ENCODE peak calls at places on chromosome 18, in eight cellular contexts. One of them, this sample, is unnamed.

GRCh38 chr18:30991397-30991796 is 51.1 kb downstream of the DSC3 start:
- DNase-seq in adrenal gland: no peak
- DNase-seq in posterior vena cava: no peak
- DNase-seq in cerebellum: no peak
- DNase-seq in NCI-H446 treated with DMSO at 0.1 percent for 48 hours: no peak
- DNase-seq in stimulated activated CD4-positive, alpha-beta T cell treated with anti-CD3 and anti-CD28 coated beads, Interleukin-12 subunit alpha, Interleukin-12 subunit beta, amount 100 ng/mL, for 4 hours: no peak
- DNase-seq in A172: no peak
- DNase-seq in neural crest cell: no peak
- DNase-seq in this sample: no peak

GRCh38 chr18:5196253-5197031 is 615 bp downstream of the AKAIN1 start:
- DNase-seq in adrenal gland: no peak
- DNase-seq in cerebellum: peak
- DNase-seq in neural crest cell: peak
- DNase-seq in A172: no peak
- DNase-seq in posterior vena cava: no peak
- DNase-seq in stimulated activated CD4-positive, alpha-beta T cell treated with anti-CD3 and anti-CD28 coated beads, Interleukin-12 subunit alpha, Interleukin-12 subunit beta, amount 100 ng/mL, for 4 hours: no peak
- DNase-seq in NCI-H446 treated with DMSO at 0.1 percent for 48 hours: no peak
- DNase-seq in this sample: no peak

GRCh38 chr18:23365602-23366001 is 87.5 kb upstream of the RIOK3 start:
- DNase-seq in NCI-H446 treated with DMSO at 0.1 percent for 48 hours: no peak
- DNase-seq in adrenal gland: no peak
- DNase-seq in cerebellum: no peak
- DNase-seq in A172: no peak
- DNase-seq in posterior vena cava: no peak
- DNase-seq in stimulated activated CD4-positive, alpha-beta T cell treated with anti-CD3 and anti-CD28 coated beads, Interleukin-12 subunit alpha, Interleukin-12 subunit beta, amount 100 ng/mL, for 4 hours: no peak
- DNase-seq in neural crest cell: no peak
- DNase-seq in this sample: no peak

GRCh38 chr18:824179-824578 is 12.1 kb upstream of the YES1 start:
- DNase-seq in stimulated activated CD4-positive, alpha-beta T cell treated with anti-CD3 and anti-CD28 coated beads, Interleukin-12 subunit alpha, Interleukin-12 subunit beta, amount 100 ng/mL, for 4 hours: no peak
- DNase-seq in cerebellum: no peak
- DNase-seq in A172: no peak
- DNase-seq in posterior vena cava: no peak
- DNase-seq in adrenal gland: no peak
- DNase-seq in NCI-H446 treated with DMSO at 0.1 percent for 48 hours: no peak
- DNase-seq in neural crest cell: no peak
- DNase-seq in this sample: no peak

GRCh38 chr18:75210274-75211001 is at the start of gene TSHZ1:
- DNase-seq in A172: peak
- DNase-seq in adrenal gland: peak
- DNase-seq in posterior vena cava: no peak
- DNase-seq in NCI-H446 treated with DMSO at 0.1 percent for 48 hours: peak
- DNase-seq in stimulated activated CD4-positive, alpha-beta T cell treated with anti-CD3 and anti-CD28 coated beads, Interleukin-12 subunit alpha, Interleukin-12 subunit beta, amount 100 ng/mL, for 4 hours: peak
- DNase-seq in neural crest cell: no peak
- DNase-seq in cerebellum: peak
- DNase-seq in this sample: peak

GRCh38 chr18:24964213-24964612 is 387.8 kb downstream of the ZNF521 start:
- DNase-seq in A172: no peak
- DNase-seq in stimulated activated CD4-positive, alpha-beta T cell treated with anti-CD3 and anti-CD28 coated beads, Interleukin-12 subunit alpha, Interleukin-12 subunit beta, amount 100 ng/mL, for 4 hours: no peak
- DNase-seq in NCI-H446 treated with DMSO at 0.1 percent for 48 hours: no peak
- DNase-seq in cerebellum: no peak
- DNase-seq in posterior vena cava: no peak
- DNase-seq in adrenal gland: no peak
- DNase-seq in neural crest cell: no peak
- DNase-seq in this sample: no peak

GRCh38 chr18:8367217-8367988 is 241.8 kb upstream of the RAB12 start:
- DNase-seq in neural crest cell: peak
- DNase-seq in posterior vena cava: no peak
- DNase-seq in cerebellum: peak
- DNase-seq in adrenal gland: peak
- DNase-seq in A172: no peak
- DNase-seq in NCI-H446 treated with DMSO at 0.1 percent for 48 hours: no peak
- DNase-seq in stimulated activated CD4-positive, alpha-beta T cell treated with anti-CD3 and anti-CD28 coated beads, Interleukin-12 subunit alpha, Interleukin-12 subunit beta, amount 100 ng/mL, for 4 hours: no peak
- DNase-seq in this sample: no peak

GRCh38 chr18:39788395-39788794 is 2166.6 kb upstream of the PIK3C3 start:
- DNase-seq in NCI-H446 treated with DMSO at 0.1 percent for 48 hours: no peak
- DNase-seq in neural crest cell: no peak
- DNase-seq in cerebellum: no peak
- DNase-seq in stimulated activated CD4-positive, alpha-beta T cell treated with anti-CD3 and anti-CD28 coated beads, Interleukin-12 subunit alpha, Interleukin-12 subunit beta, amount 100 ng/mL, for 4 hours: no peak
- DNase-seq in posterior vena cava: no peak
- DNase-seq in adrenal gland: no peak
- DNase-seq in A172: no peak
- DNase-seq in this sample: no peak

GRCh38 chr18:48928787-48929186 is 22.0 kb downstream of the SMAD7 start:
- DNase-seq in adrenal gland: peak
- DNase-seq in A172: no peak
- DNase-seq in neural crest cell: no peak
- DNase-seq in stimulated activated CD4-positive, alpha-beta T cell treated with anti-CD3 and anti-CD28 coated beads, Interleukin-12 subunit alpha, Interleukin-12 subunit beta, amount 100 ng/mL, for 4 hours: peak
- DNase-seq in cerebellum: no peak
- DNase-seq in posterior vena cava: no peak
- DNase-seq in NCI-H446 treated with DMSO at 0.1 percent for 48 hours: no peak
- DNase-seq in this sample: peak

GRCh38 chr18:45760443-45761036 is 36.6 kb downstream of the SLC14A1 start:
- DNase-seq in neural crest cell: no peak
- DNase-seq in posterior vena cava: no peak
- DNase-seq in stimulated activated CD4-positive, alpha-beta T cell treated with anti-CD3 and anti-CD28 coated beads, Interleukin-12 subunit alpha, Interleukin-12 subunit beta, amount 100 ng/mL, for 4 hours: no peak
- DNase-seq in adrenal gland: no peak
- DNase-seq in NCI-H446 treated with DMSO at 0.1 percent for 48 hours: no peak
- DNase-seq in cerebellum: no peak
- DNase-seq in A172: no peak
- DNase-seq in this sample: no peak

GRCh38 chr18:40935423-40935822 is 1019.6 kb upstream of the PIK3C3 start:
- DNase-seq in NCI-H446 treated with DMSO at 0.1 percent for 48 hours: no peak
- DNase-seq in cerebellum: no peak
- DNase-seq in stimulated activated CD4-positive, alpha-beta T cell treated with anti-CD3 and anti-CD28 coated beads, Interleukin-12 subunit alpha, Interleukin-12 subunit beta, amount 100 ng/mL, for 4 hours: no peak
- DNase-seq in A172: peak
- DNase-seq in neural crest cell: no peak
- DNase-seq in posterior vena cava: no peak
- DNase-seq in adrenal gland: peak
- DNase-seq in this sample: peak

GRCh38 chr18:9008709-9009635 is 93.5 kb upstream of the NDUFV2 start:
- DNase-seq in A172: no peak
- DNase-seq in stimulated activated CD4-positive, alpha-beta T cell treated with anti-CD3 and anti-CD28 coated beads, Interleukin-12 subunit alpha, Interleukin-12 subunit beta, amount 100 ng/mL, for 4 hours: no peak
- DNase-seq in posterior vena cava: no peak
- DNase-seq in cerebellum: no peak
- DNase-seq in adrenal gland: no peak
- DNase-seq in neural crest cell: no peak
- DNase-seq in NCI-H446 treated with DMSO at 0.1 percent for 48 hours: no peak
- DNase-seq in this sample: no peak

GRCh38 chr18:42574871-42575270 is 540.6 kb downstream of the RIT2 start:
- DNase-seq in NCI-H446 treated with DMSO at 0.1 percent for 48 hours: peak
- DNase-seq in adrenal gland: no peak
- DNase-seq in stimulated activated CD4-positive, alpha-beta T cell treated with anti-CD3 and anti-CD28 coated beads, Interleukin-12 subunit alpha, Interleukin-12 subunit beta, amount 100 ng/mL, for 4 hours: no peak
- DNase-seq in neural crest cell: no peak
- DNase-seq in posterior vena cava: no peak
- DNase-seq in A172: no peak
- DNase-seq in cerebellum: peak
- DNase-seq in this sample: no peak

GRCh38 chr18:3452750-3453539 is 3.0 kb downstream of the TGIF1 start:
- DNase-seq in adrenal gland: no peak
- DNase-seq in stimulated activated CD4-positive, alpha-beta T cell treated with anti-CD3 and anti-CD28 coated beads, Interleukin-12 subunit alpha, Interleukin-12 subunit beta, amount 100 ng/mL, for 4 hours: no peak
- DNase-seq in neural crest cell: no peak
- DNase-seq in NCI-H446 treated with DMSO at 0.1 percent for 48 hours: no peak
- DNase-seq in cerebellum: no peak
- DNase-seq in posterior vena cava: no peak
- DNase-seq in A172: no peak
- DNase-seq in this sample: no peak

GRCh38 chr18:59837586-59837985 is 62.2 kb upstream of the PMAIP1 start:
- DNase-seq in neural crest cell: peak
- DNase-seq in cerebellum: peak
- DNase-seq in posterior vena cava: no peak
- DNase-seq in stimulated activated CD4-positive, alpha-beta T cell treated with anti-CD3 and anti-CD28 coated beads, Interleukin-12 subunit alpha, Interleukin-12 subunit beta, amount 100 ng/mL, for 4 hours: peak
- DNase-seq in adrenal gland: peak
- DNase-seq in A172: peak
- DNase-seq in NCI-H446 treated with DMSO at 0.1 percent for 48 hours: peak
- DNase-seq in this sample: peak

GRCh38 chr18:57218281-57218680 is 71.4 kb downstream of the BOD1L2 start:
- DNase-seq in cerebellum: no peak
- DNase-seq in adrenal gland: no peak
- DNase-seq in stimulated activated CD4-positive, alpha-beta T cell treated with anti-CD3 and anti-CD28 coated beads, Interleukin-12 subunit alpha, Interleukin-12 subunit beta, amount 100 ng/mL, for 4 hours: no peak
- DNase-seq in A172: no peak
- DNase-seq in NCI-H446 treated with DMSO at 0.1 percent for 48 hours: no peak
- DNase-seq in posterior vena cava: no peak
- DNase-seq in neural crest cell: no peak
- DNase-seq in this sample: no peak

GRCh38 chr18:3189884-3190283 is 29.9 kb downstream of the MYOM1 start:
- DNase-seq in NCI-H446 treated with DMSO at 0.1 percent for 48 hours: no peak
- DNase-seq in neural crest cell: no peak
- DNase-seq in adrenal gland: no peak
- DNase-seq in cerebellum: no peak
- DNase-seq in posterior vena cava: no peak
- DNase-seq in A172: no peak
- DNase-seq in stimulated activated CD4-positive, alpha-beta T cell treated with anti-CD3 and anti-CD28 coated beads, Interleukin-12 subunit alpha, Interleukin-12 subunit beta, amount 100 ng/mL, for 4 hours: no peak
- DNase-seq in this sample: no peak

GRCh38 chr18:24514439-24514838 is 54.0 kb downstream of the HRH4 start:
- DNase-seq in adrenal gland: no peak
- DNase-seq in stimulated activated CD4-positive, alpha-beta T cell treated with anti-CD3 and anti-CD28 coated beads, Interleukin-12 subunit alpha, Interleukin-12 subunit beta, amount 100 ng/mL, for 4 hours: no peak
- DNase-seq in cerebellum: no peak
- DNase-seq in posterior vena cava: no peak
- DNase-seq in neural crest cell: no peak
- DNase-seq in NCI-H446 treated with DMSO at 0.1 percent for 48 hours: no peak
- DNase-seq in A172: peak
- DNase-seq in this sample: no peak

GRCh38 chr18:72652990-72653593 is 109.0 kb upstream of the CBLN2 start:
- DNase-seq in cerebellum: no peak
- DNase-seq in NCI-H446 treated with DMSO at 0.1 percent for 48 hours: peak
- DNase-seq in posterior vena cava: no peak
- DNase-seq in adrenal gland: peak
- DNase-seq in A172: peak
- DNase-seq in stimulated activated CD4-positive, alpha-beta T cell treated with anti-CD3 and anti-CD28 coated beads, Interleukin-12 subunit alpha, Interleukin-12 subunit beta, amount 100 ng/mL, for 4 hours: peak
- DNase-seq in neural crest cell: peak
- DNase-seq in this sample: peak

This sample was measured in GDM1.